ENCODE peak calls at places on chromosomes 1 and 21, in ten cellular contexts. S is activated T-cell treated with anti-CD3 and anti-CD28 coated beads for 24 hours; C is heart right ventricle; Y is lower lobe of right lung; V is fibroblast of mammary gland; T is MV-4-11; F is stimulated activated CD8-positive, alpha-beta memory T cell treated with anti-CD3 and anti-CD28 coated beads, Interleukin-4, amount 100 ng/mL, for 1 hour; R is midbrain; I is Ammon's horn; H is Caki2. L is an unnamed sample.
A peak's percentile ranks its signal among the peaks of the same experiment; 100 is the strongest.

GRCh38 chr1:15757575-15758401 is 807 bp upstream of the FBLIM1 start:
- DNase-seq in Y (no peak), I (no peak), H (no peak), S (no peak), F (no peak), T (no peak), R (no peak), V (no peak), C (peak; percentile 21), L (no peak)

GRCh38 chr1:22512873-22513272 is 50.4 kb upstream of the EPHA8 start:
- DNase-seq in S (no peak), V (no peak), F (no peak), R (no peak), H (no peak), T (no peak), C (no peak), I (no peak), Y (no peak), L (no peak)

GRCh38 chr1:24216254-24216653 is 29.2 kb upstream of the IFNLR1 start:
- DNase-seq in I (no peak), T (no peak), R (no peak), S (no peak), Y (peak; percentile 59), V (no peak), H (peak; percentile 31), C (no peak), F (no peak), L (no peak)

GRCh38 chr1:220775238-220775853 is 11.4 kb upstream of the MTARC1 start:
- DNase-seq in F (no peak), S (peak; percentile 8), I (peak; percentile 39), C (no peak), T (no peak), H (peak; percentile 10), Y (no peak), R (peak; percentile 25), V (peak; percentile 37), L (peak; percentile 71)

GRCh38 chr1:224506141-224506814 is 71.7 kb upstream of the WDR26 start:
- DNase-seq in S (no peak), V (peak; percentile 48), R (no peak), T (no peak), I (no peak), Y (no peak), H (no peak), C (no peak), F (no peak), L (no peak)

GRCh38 chr1:160997323-160998038 is 23.5 kb downstream of the F11R start:
- DNase-seq in F (no peak), C (peak; percentile 83), T (peak; percentile 69), V (peak; percentile 55), I (peak; percentile 73), R (peak; percentile 23), Y (peak; percentile 75), H (peak; percentile 35), S (peak; percentile 37), L (peak; percentile 60)

GRCh38 chr1:204627436-204627835 is 58.1 kb downstream of the LRRN2 start:
- DNase-seq in C (no peak), T (no peak), V (no peak), S (no peak), R (no peak), Y (no peak), I (no peak), F (no peak), H (no peak), L (no peak)

GRCh38 chr1:20445956-20446355 is 40.1 kb downstream of the CAMK2N1 start:
- DNase-seq in F (no peak), Y (no peak), T (no peak), S (no peak), V (no peak), I (no peak), C (no peak), H (no peak), R (no peak), L (no peak)

GRCh38 chr1:24415910-24416665 is 486 bp downstream of the NIPAL3 start:
- DNase-seq in H (no peak), C (no peak), R (peak; percentile 26), T (no peak), F (no peak), S (no peak), I (peak; percentile 37), V (no peak), Y (peak; percentile 52), L (no peak)

GRCh38 chr1:232905324-232906034 is 44.9 kb upstream of the NTPCR start:
- DNase-seq in Y (no peak), S (no peak), H (no peak), C (peak; percentile 8), F (no peak), I (no peak), T (peak; percentile 30), V (peak; percentile 27), R (no peak), L (no peak)

GRCh38 chr1:29245876-29246275 is 9.6 kb downstream of the PTPRU start:
- DNase-seq in S (no peak), V (peak; percentile 40), Y (no peak), T (peak; percentile 20), C (no peak), F (no peak), R (peak; percentile 24), I (peak; percentile 65), H (no peak), L (no peak)

GRCh38 chr1:29689372-29690030 is 453.2 kb downstream of the PTPRU start:
- DNase-seq in F (no peak), I (no peak), T (no peak), S (no peak), V (no peak), H (no peak), C (no peak), R (no peak), Y (no peak), L (no peak)

GRCh38 chr1:57612833-57613232 is 189.0 kb upstream of the DAB1 start:
- DNase-seq in C (no peak), V (no peak), S (no peak), H (no peak), R (no peak), Y (no peak), F (no peak), I (no peak), T (no peak), L (no peak)

GRCh38 chr1:183913556-183913955 is 108.6 kb downstream of the RGL1 start:
- DNase-seq in I (no peak), H (no peak), Y (no peak), C (no peak), T (peak; percentile 32), S (no peak), R (no peak), F (no peak), V (peak; percentile 91), L (no peak)

GRCh38 chr1:37131281-37131680 is 97.0 kb upstream of the GRIK3 start:
- DNase-seq in Y (no peak), F (no peak), T (no peak), S (no peak), C (no peak), V (no peak), I (no peak), H (no peak), R (no peak), L (no peak)

GRCh38 chr1:223394242-223394641 is 1.0 kb downstream of the CCDC185 start:
- DNase-seq in S (no peak), V (no peak), C (no peak), I (no peak), H (no peak), T (no peak), F (no peak), R (no peak), Y (no peak), L (no peak)

GRCh38 chr21:36477001-36477400 is 2.9 kb downstream of the CLDN14 start:
- DNase-seq in T (no peak), Y (no peak), F (no peak), S (no peak), C (no peak), R (no peak), H (no peak), V (no peak), I (no peak), L (no peak)

GRCh38 chr1:212525479-212526110 is 83.0 kb upstream of the ATF3 start:
- DNase-seq in C (no peak), F (no peak), V (peak; percentile 32), T (peak; percentile 54), S (no peak), H (no peak), I (no peak), Y (no peak), R (no peak), L (no peak)

GRCh38 chr1:41383094-41383852 is 22.0 kb downstream of the FOXO6 start:
- DNase-seq in Y (no peak), V (peak; percentile 54), C (no peak), H (no peak), F (no peak), R (no peak), T (peak; percentile 75), S (no peak), I (no peak), L (peak; percentile 34)

GRCh38 chr1:229204863-229205777 is 65.8 kb upstream of the RAB4A start:
- DNase-seq in C (no peak), I (no peak), S (no peak), R (no peak), Y (no peak), T (no peak), V (peak; percentile 96), F (no peak), H (no peak), L (no peak)